ENCODE peak calls at places on chromosomes 7 and 10, in seven cellular contexts. Y is fibroblast of lung, E is heart right ventricle, P is psoas muscle, A is mesendoderm, H is pancreas, J is cardiac muscle cell. V is an unnamed sample.

GRCh38 chr7:26326211-26326610 is 34.5 kb downstream of the SNX10 start:
- DNase-seq in E (no peak), Y (no peak), P (no peak), J (no peak), H (no peak), A (no peak), V (no peak)

GRCh38 chr7:5773661-5774086 is 7.8 kb downstream of the RNF216 start:
- DNase-seq in P (no peak), E (no peak), J (no peak), A (peak; percentile 67), Y (peak; percentile 77), H (no peak), V (no peak)

GRCh38 chr7:771241-772004 is 44.3 kb upstream of the PRKAR1B start:
- DNase-seq in P (peak; percentile 67), Y (peak; percentile 85), J (peak; percentile 77), E (peak; percentile 89), A (no peak), H (peak; percentile 84), V (peak; percentile 20)

GRCh38 chr10:21217748-21218367 is 307.6 kb downstream of the SKIDA1 start:
- DNase-seq in E (no peak), H (no peak), Y (no peak), J (no peak), A (no peak), P (no peak), V (no peak)

GRCh38 chr10:85170026-85170425 is 841.6 kb downstream of the CCSER2 start:
- DNase-seq in A (peak; percentile 60), E (no peak), H (no peak), Y (no peak), J (peak; percentile 31), P (no peak), V (no peak)

GRCh38 chr7:21099432-21099831 is 312.7 kb upstream of the SP8 start:
- DNase-seq in J (no peak), H (no peak), P (no peak), E (no peak), A (no peak), Y (peak; percentile 1), V (no peak)

GRCh38 chr10:18362892-18363291 is 222.7 kb downstream of the CACNB2 start:
- DNase-seq in P (no peak), A (no peak), E (no peak), Y (no peak), H (no peak), J (no peak), V (no peak)

GRCh38 chr7:36278767-36279171 is 110.9 kb upstream of the ANLN start:
- DNase-seq in A (peak; percentile 72), H (no peak), Y (peak; percentile 84), E (no peak), J (peak; percentile 42), P (no peak), V (no peak)

GRCh38 chr10:6348091-6348862 is 145.5 kb downstream of the PFKFB3 start:
- DNase-seq in Y (no peak), H (no peak), J (no peak), P (peak; percentile 77), E (peak; percentile 23), A (peak; percentile 37), V (peak; percentile 19)

GRCh38 chr7:47812460-47813136 is 135.7 kb downstream of the PKD1L1 start:
- DNase-seq in Y (no peak), J (no peak), H (no peak), A (no peak), P (no peak), E (no peak), V (no peak)

GRCh38 chr10:75191821-75192568 is 18.6 kb upstream of the VDAC2 start:
- DNase-seq in Y (peak; percentile 98), A (peak; percentile 33), H (peak; percentile 62), E (peak; percentile 31), P (peak; percentile 64), J (no peak), V (peak; percentile 89)

GRCh38 chr7:116071629-116072028 is 41.1 kb upstream of the TFEC start:
- DNase-seq in Y (no peak), A (no peak), P (no peak), J (no peak), H (no peak), E (no peak), V (no peak)

GRCh38 chr10:95560288-95561199 is 627 bp downstream of the SORBS1 start:
- DNase-seq in J (peak; percentile 38), Y (peak; percentile 22), A (peak; percentile 68), H (peak; percentile 81), E (peak; percentile 47), P (peak; percentile 73), V (peak; percentile 57)

GRCh38 chr10:122044045-122044661 is 55.2 kb downstream of the TACC2 start:
- DNase-seq in J (peak; percentile 65), A (peak; percentile 49), P (peak; percentile 69), H (no peak), E (peak; percentile 54), Y (peak; percentile 74), V (peak; percentile 64)

GRCh38 chr10:73433538-73433867 is at the start of gene MSS51:
- DNase-seq in E (peak; percentile 51), A (peak; percentile 34), P (no peak), Y (no peak), J (peak; percentile 94), H (no peak), V (no peak)

GRCh38 chr10:21649441-21649872 is 115.4 kb downstream of the MLLT10 start:
- DNase-seq in J (no peak), A (peak; percentile 31), P (no peak), Y (no peak), E (no peak), H (no peak), V (no peak)

GRCh38 chr10:73887038-73888015 is 13.0 kb upstream of the CAMK2G start:
- DNase-seq in Y (peak; percentile 95), H (peak; percentile 85), A (peak; percentile 65), J (no peak), E (peak; percentile 84), P (peak; percentile 93), V (peak; percentile 47)

GRCh38 chr10:6013413-6014192 is 36.3 kb upstream of the IL15RA start:
- DNase-seq in A (no peak), J (no peak), E (no peak), H (no peak), Y (no peak), P (no peak), V (no peak)

GRCh38 chr10:29482591-29483421 is 152.0 kb downstream of the SVIL start:
- DNase-seq in H (no peak), A (peak; percentile 87), J (no peak), E (no peak), Y (peak; percentile 60), P (peak; percentile 51), V (no peak)

GRCh38 chr7:72751978-72752377 is 76.0 kb downstream of the TYW1B start:
- DNase-seq in J (peak; percentile 38), Y (no peak), E (no peak), P (no peak), A (peak; percentile 41), H (no peak), V (no peak)

GRCh38 chr7:66043681-66044497 is 31.7 kb upstream of the ASL start:
- DNase-seq in E (peak; percentile 29), A (no peak), Y (peak; percentile 8), H (peak; percentile 88), J (peak; percentile 52), P (peak; percentile 83), V (peak; percentile 72)

GRCh38 chr7:6273380-6273837 is 985 bp upstream of the CYTH3 start:
- DNase-seq in A (no peak), H (peak; percentile 62), E (no peak), P (no peak), J (no peak), Y (no peak), V (peak; percentile 93)

GRCh38 chr10:98055875-98056516 is 25.6 kb upstream of the CRTAC1 start:
- DNase-seq in H (no peak), A (peak; percentile 75), J (peak; percentile 83), P (no peak), Y (no peak), E (no peak), V (no peak)

GRCh38 chr7:111012799-111013675 is 77.9 kb upstream of the LRRN3 start:
- DNase-seq in E (no peak), A (no peak), Y (no peak), J (no peak), H (no peak), P (no peak), V (peak; percentile 28)

GRCh38 chr10:44937201-44938005 is 22.2 kb upstream of the RASSF4 start:
- DNase-seq in E (no peak), H (no peak), P (no peak), A (no peak), Y (no peak), J (no peak), V (no peak)

DNA sequence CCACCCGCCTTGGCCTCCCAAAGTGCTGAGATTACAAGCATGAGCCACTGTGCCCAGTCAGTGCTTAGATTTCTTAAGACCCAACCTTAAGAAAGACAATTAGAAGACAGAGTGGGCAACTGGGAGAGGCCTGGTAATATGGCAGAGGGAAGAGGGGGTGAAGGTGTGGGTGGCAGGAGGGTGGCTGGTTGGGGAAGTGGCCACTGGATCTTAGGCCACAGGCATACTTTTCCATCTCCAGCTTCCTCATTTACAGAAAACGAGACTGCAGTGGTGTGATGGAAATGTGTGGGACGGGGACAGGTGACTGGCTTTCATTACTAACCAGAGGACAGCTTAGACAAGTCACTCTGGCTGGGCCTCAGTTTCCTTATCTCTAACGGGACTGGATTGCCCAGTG is 1.0 kb upstream of the FFAR4 start:
- DNase-seq in J (no peak), A (no peak), Y (no peak), H (no peak), P (no peak), E (no peak), V (no peak)
- H3K27me3 ChIP-seq in J (peaks cover 89% of the 10 kb centered on the region), A (peaks cover 29% of the 10 kb centered on the region), Y (peaks cover 25% of the 10 kb centered on the region), H (no peaks in the 10 kb centered on the region), P (no peaks in the 10 kb centered on the region), E (peaks cover 62% of the 10 kb centered on the region), V (peaks cover 21% of the 10 kb centered on the region)

DNA sequence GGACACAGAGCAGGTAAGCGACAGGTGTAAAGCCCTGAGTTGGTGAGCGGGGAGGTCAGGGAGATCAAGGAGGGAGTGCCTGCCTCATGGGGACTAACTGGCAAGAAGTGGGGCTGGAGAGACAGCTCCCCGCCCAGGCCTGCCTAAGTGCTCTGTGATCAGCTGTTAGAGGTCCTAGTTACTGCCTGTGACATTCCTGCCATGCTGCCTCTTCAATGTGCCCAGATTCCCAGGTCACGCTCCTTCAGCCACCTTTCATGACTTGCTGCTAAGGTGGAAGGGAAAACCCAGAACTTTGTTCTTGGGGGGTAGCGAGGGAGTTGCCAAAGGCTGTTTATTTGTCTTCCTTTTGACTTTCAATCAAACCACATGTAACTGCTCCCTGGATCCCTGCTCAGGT is 114.3 kb upstream of the ZNF438 start:
- DNase-seq in P (no peak), E (no peak), Y (no peak), H (no peak), A (no peak), J (no peak), V (no peak)
- H3K4me1 ChIP-seq in P (peaks cover 16% of the 10 kb centered on the region), E (peaks cover 23% of the 10 kb centered on the region), Y (peaks cover 14% of the 10 kb centered on the region), H (no peaks in the 10 kb centered on the region), A (no peaks in the 10 kb centered on the region), J (peaks cover 14% of the 10 kb centered on the region), V (no peaks in the 10 kb centered on the region)

DNA sequence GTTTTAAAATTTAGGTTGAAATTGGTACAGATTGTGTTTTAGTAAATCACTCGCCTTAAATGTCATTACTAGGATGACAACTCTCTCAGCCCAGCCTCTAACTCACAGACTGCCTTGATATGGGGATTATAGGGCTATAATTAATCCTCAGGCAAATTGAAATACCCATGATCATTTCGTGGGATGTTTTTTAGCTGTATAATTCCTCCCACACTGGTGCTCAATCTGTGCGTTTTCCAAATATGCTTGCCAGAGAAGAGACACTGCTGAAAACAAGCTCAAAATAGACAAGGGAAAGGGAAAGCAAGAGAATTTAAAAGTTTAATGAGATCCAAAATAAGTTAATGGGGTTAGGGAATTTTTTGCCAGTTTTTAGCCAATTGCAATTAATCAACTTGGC is 299.6 kb upstream of the AKR1E2 start:
- DNase-seq in P (no peak), Y (no peak), H (no peak), E (no peak), J (no peak), A (no peak), V (no peak)
- H3K27me3 ChIP-seq in P (no peaks in the 10 kb centered on the region), Y (no peaks in the 10 kb centered on the region), H (no peaks in the 10 kb centered on the region), E (no peaks in the 10 kb centered on the region), J (no peaks in the 10 kb centered on the region), A (no peaks in the 10 kb centered on the region), V (no peaks in the 10 kb centered on the region)

GRCh38 chr10:103193820-103194529 is 903 bp upstream of the NT5C2 start:
- DNase-seq in Y (peak; percentile 46), E (peak; percentile 21), H (no peak), P (no peak), J (no peak), A (peak; percentile 63), V (peak; percentile 24)
- H3K4me1 ChIP-seq in Y (peaks cover 6% of the 10 kb centered on the region), E (peaks cover 46% of the 10 kb centered on the region), H (peaks cover 15% of the 10 kb centered on the region), P (peaks cover 26% of the 10 kb centered on the region), J (peaks cover 18% of the 10 kb centered on the region), A (peaks cover 7% of the 10 kb centered on the region), V (peaks cover 6% of the 10 kb centered on the region)

V was measured in small intestine.